ENCODE peak calls at places on chromosomes 4 and X, in five cellular contexts. One of them, this sample, is unnamed.

GRCh38 chr4:61572160-61572559 is 372.0 kb downstream of the ADGRL3 start:
- DNase-seq in glutamatergic neuron: no peak
- DNase-seq in upper lobe of right lung: no peak
- DNase-seq in WERI-Rb-1: no peak
- DNase-seq in GM12865: no peak
- DNase-seq in this sample: no peak

GRCh38 chr4:6658635-6659075 is 18.2 kb downstream of the MRFAP1 start:
- DNase-seq in WERI-Rb-1: no peak
- DNase-seq in upper lobe of right lung: peak; percentile 77
- DNase-seq in glutamatergic neuron: peak; percentile 30
- DNase-seq in GM12865: peak; percentile 34
- DNase-seq in this sample: peak; percentile 42

GRCh38 chrX:46380148-46380752 is 165.0 kb downstream of the ZNF674 start:
- DNase-seq in upper lobe of right lung: no peak
- DNase-seq in WERI-Rb-1: no peak
- DNase-seq in GM12865: no peak
- DNase-seq in glutamatergic neuron: no peak
- DNase-seq in this sample: no peak

GRCh38 chrX:65993332-65993731 is 46.5 kb downstream of the VSIG4 start:
- DNase-seq in glutamatergic neuron: no peak
- DNase-seq in upper lobe of right lung: no peak
- DNase-seq in GM12865: no peak
- DNase-seq in WERI-Rb-1: no peak
- DNase-seq in this sample: no peak

GRCh38 chr4:154574311-154574710 is 11.5 kb downstream of the FGB start:
- DNase-seq in GM12865: no peak
- DNase-seq in glutamatergic neuron: no peak
- DNase-seq in upper lobe of right lung: no peak
- DNase-seq in WERI-Rb-1: no peak
- DNase-seq in this sample: no peak

GRCh38 chr4:125116431-125116830 is 198.3 kb upstream of the FAT4 start:
- DNase-seq in GM12865: no peak
- DNase-seq in WERI-Rb-1: no peak
- DNase-seq in glutamatergic neuron: no peak
- DNase-seq in upper lobe of right lung: no peak
- DNase-seq in this sample: no peak

GRCh38 chr4:189124791-189125190 is 815.9 kb upstream of the FRG1 start:
- DNase-seq in upper lobe of right lung: no peak
- DNase-seq in GM12865: no peak
- DNase-seq in glutamatergic neuron: no peak
- DNase-seq in WERI-Rb-1: no peak
- DNase-seq in this sample: no peak

GRCh38 chr4:108878781-108879180 is 115.9 kb upstream of the ETNPPL start:
- DNase-seq in GM12865: no peak
- DNase-seq in glutamatergic neuron: no peak
- DNase-seq in WERI-Rb-1: no peak
- DNase-seq in upper lobe of right lung: no peak
- DNase-seq in this sample: no peak

GRCh38 chr4:21991050-21991449 is 42.5 kb upstream of the KCNIP4 start:
- DNase-seq in GM12865: no peak
- DNase-seq in glutamatergic neuron: no peak
- DNase-seq in upper lobe of right lung: no peak
- DNase-seq in WERI-Rb-1: no peak
- DNase-seq in this sample: no peak

GRCh38 chr4:153115322-153116100 is 88.7 kb upstream of the TRIM2 start:
- DNase-seq in GM12865: peak; percentile 72
- DNase-seq in upper lobe of right lung: no peak
- DNase-seq in glutamatergic neuron: no peak
- DNase-seq in WERI-Rb-1: no peak
- DNase-seq in this sample: no peak

GRCh38 chr4:87278335-87278794 is 44.3 kb downstream of the HSD17B13 start:
- DNase-seq in WERI-Rb-1: no peak
- DNase-seq in glutamatergic neuron: no peak
- DNase-seq in GM12865: no peak
- DNase-seq in upper lobe of right lung: no peak
- DNase-seq in this sample: no peak

GRCh38 chrX:54561622-54562021 is 31.6 kb downstream of the GNL3L start:
- DNase-seq in upper lobe of right lung: no peak
- DNase-seq in WERI-Rb-1: no peak
- DNase-seq in GM12865: no peak
- DNase-seq in glutamatergic neuron: no peak
- DNase-seq in this sample: no peak

GRCh38 chrX:154460326-154460725 is 2.2 kb downstream of the PLXNA3 start:
- DNase-seq in glutamatergic neuron: no peak
- DNase-seq in GM12865: no peak
- DNase-seq in WERI-Rb-1: peak; percentile 40
- DNase-seq in upper lobe of right lung: no peak
- DNase-seq in this sample: no peak
- TF ChIP-seq CTCF in glutamatergic neuron: no peak
- TF ChIP-seq CTCF in GM12865: no peak
- TF ChIP-seq CTCF in WERI-Rb-1: peak; percentile 24
- TF ChIP-seq CTCF in upper lobe of right lung: no peak
- TF ChIP-seq CTCF in this sample: no peak

GRCh38 chr4:76279462-76279861 is 27.1 kb upstream of the STBD1 start:
- DNase-seq in upper lobe of right lung: no peak
- DNase-seq in glutamatergic neuron: no peak
- DNase-seq in WERI-Rb-1: no peak
- DNase-seq in GM12865: peak; percentile 28
- DNase-seq in this sample: no peak
- TF ChIP-seq CTCF in upper lobe of right lung: peak; percentile 10
- TF ChIP-seq CTCF in glutamatergic neuron: no peak
- TF ChIP-seq CTCF in WERI-Rb-1: no peak
- TF ChIP-seq CTCF in GM12865: peak; percentile 0
- TF ChIP-seq CTCF in this sample: no peak

GRCh38 chrX:69062493-69062892 is 102.8 kb downstream of the PJA1 start:
- DNase-seq in upper lobe of right lung: no peak
- DNase-seq in glutamatergic neuron: no peak
- DNase-seq in GM12865: no peak
- DNase-seq in WERI-Rb-1: no peak
- DNase-seq in this sample: no peak

GRCh38 chrX:69065451-69065850 is 99.8 kb downstream of the PJA1 start:
- DNase-seq in glutamatergic neuron: no peak
- DNase-seq in GM12865: no peak
- DNase-seq in upper lobe of right lung: no peak
- DNase-seq in WERI-Rb-1: no peak
- DNase-seq in this sample: no peak

GRCh38 chrX:69063486-69063885 is 101.8 kb downstream of the PJA1 start:
- DNase-seq in GM12865: no peak
- DNase-seq in WERI-Rb-1: no peak
- DNase-seq in upper lobe of right lung: no peak
- DNase-seq in glutamatergic neuron: no peak
- DNase-seq in this sample: no peak

GRCh38 chrX:69066021-69066757 is 99.1 kb downstream of the PJA1 start:
- DNase-seq in WERI-Rb-1: no peak
- DNase-seq in GM12865: no peak
- DNase-seq in glutamatergic neuron: no peak
- DNase-seq in upper lobe of right lung: no peak
- DNase-seq in this sample: no peak

GRCh38 chrX:69060631-69061408 is 104.4 kb downstream of the PJA1 start:
- DNase-seq in glutamatergic neuron: no peak
- DNase-seq in WERI-Rb-1: peak; percentile 48
- DNase-seq in upper lobe of right lung: no peak
- DNase-seq in GM12865: no peak
- DNase-seq in this sample: peak; percentile 34
- TF ChIP-seq CTCF in glutamatergic neuron: no peak
- TF ChIP-seq CTCF in WERI-Rb-1: peak; percentile 65
- TF ChIP-seq CTCF in upper lobe of right lung: peak; percentile 31
- TF ChIP-seq CTCF in GM12865: no peak
- TF ChIP-seq CTCF in this sample: no peak

GRCh38 chr4:62640296-62640695 is 1440.2 kb downstream of the ADGRL3 start:
- DNase-seq in glutamatergic neuron: no peak
- DNase-seq in WERI-Rb-1: no peak
- DNase-seq in upper lobe of right lung: no peak
- DNase-seq in GM12865: no peak
- DNase-seq in this sample: no peak

GRCh38 chr4:62644372-62644771 is 1444.2 kb downstream of the ADGRL3 start:
- DNase-seq in glutamatergic neuron: no peak
- DNase-seq in WERI-Rb-1: peak; percentile 26
- DNase-seq in upper lobe of right lung: no peak
- DNase-seq in GM12865: peak; percentile 8
- DNase-seq in this sample: peak; percentile 18
- TF ChIP-seq CTCF in glutamatergic neuron: no peak
- TF ChIP-seq CTCF in WERI-Rb-1: peak; percentile 37
- TF ChIP-seq CTCF in upper lobe of right lung: peak; percentile 17
- TF ChIP-seq CTCF in GM12865: no peak
- TF ChIP-seq CTCF in this sample: no peak

This sample was measured in endothelial cell.